ENCODE peak calls at places on chromosomes 1 and 21, in five cellular contexts. One of them, this sample, is unnamed.

GRCh38 chr1:170593612-170594011 is 61.6 kb downstream of the GORAB start:
- DNase-seq in IMR-90: no peak
- DNase-seq in stomach: no peak
- DNase-seq in tibial nerve: no peak
- DNase-seq in suprapubic skin: no peak
- DNase-seq in this sample: no peak

GRCh38 chr1:244861683-244862082 is 2.7 kb downstream of the HNRNPU start:
- DNase-seq in IMR-90: no peak
- DNase-seq in stomach: no peak
- DNase-seq in tibial nerve: no peak
- DNase-seq in suprapubic skin: no peak
- DNase-seq in this sample: no peak

GRCh38 chr1:247077768-247078314 is 770 bp downstream of the ZNF670 start:
- DNase-seq in IMR-90: peak
- DNase-seq in stomach: no peak
- DNase-seq in tibial nerve: no peak
- DNase-seq in suprapubic skin: no peak
- DNase-seq in this sample: no peak

GRCh38 chr1:94456736-94457135 is 38.5 kb downstream of the ABCD3 start:
- DNase-seq in IMR-90: peak
- DNase-seq in stomach: no peak
- DNase-seq in tibial nerve: no peak
- DNase-seq in suprapubic skin: no peak
- DNase-seq in this sample: no peak

GRCh38 chr1:56378376-56379070 is 200.8 kb downstream of the PLPP3 start:
- DNase-seq in IMR-90: no peak
- DNase-seq in stomach: no peak
- DNase-seq in tibial nerve: no peak
- DNase-seq in suprapubic skin: no peak
- DNase-seq in this sample: no peak

GRCh38 chr1:155982106-155982505 is 3.8 kb upstream of the ARHGEF2 start:
- DNase-seq in IMR-90: no peak
- DNase-seq in stomach: no peak
- DNase-seq in tibial nerve: no peak
- DNase-seq in suprapubic skin: no peak
- DNase-seq in this sample: no peak

GRCh38 chr1:163897401-163898169 is 575.8 kb downstream of the NUF2 start:
- DNase-seq in IMR-90: peak
- DNase-seq in stomach: no peak
- DNase-seq in tibial nerve: no peak
- DNase-seq in suprapubic skin: peak
- DNase-seq in this sample: no peak

GRCh38 chr21:45001134-45002095 is 61.6 kb downstream of the SLX9 start:
- DNase-seq in IMR-90: peak
- DNase-seq in stomach: peak
- DNase-seq in tibial nerve: no peak
- DNase-seq in suprapubic skin: peak
- DNase-seq in this sample: no peak

GRCh38 chr1:11952455-11953109 is 18.1 kb downstream of the PLOD1 start:
- DNase-seq in IMR-90: no peak
- DNase-seq in stomach: no peak
- DNase-seq in tibial nerve: no peak
- DNase-seq in suprapubic skin: no peak
- DNase-seq in this sample: no peak

GRCh38 chr1:173914366-173914871 is 2.7 kb downstream of the SERPINC1 start:
- DNase-seq in IMR-90: peak
- DNase-seq in stomach: peak
- DNase-seq in tibial nerve: no peak
- DNase-seq in suprapubic skin: no peak
- DNase-seq in this sample: no peak

GRCh38 chr1:116738673-116739370 is 15.4 kb upstream of the CD2 start:
- DNase-seq in IMR-90: no peak
- DNase-seq in stomach: no peak
- DNase-seq in tibial nerve: no peak
- DNase-seq in suprapubic skin: no peak
- DNase-seq in this sample: no peak

GRCh38 chr1:225653463-225654276 is 747 bp upstream of the ENAH start:
- DNase-seq in IMR-90: peak
- DNase-seq in stomach: peak
- DNase-seq in tibial nerve: peak
- DNase-seq in suprapubic skin: peak
- DNase-seq in this sample: no peak

GRCh38 chr1:30358510-30358909 is 364.9 kb downstream of the MATN1 start:
- DNase-seq in IMR-90: no peak
- DNase-seq in stomach: no peak
- DNase-seq in tibial nerve: no peak
- DNase-seq in suprapubic skin: no peak
- DNase-seq in this sample: no peak

GRCh38 chr1:229342305-229342901 is 444 bp downstream of the CCSAP start:
- DNase-seq in IMR-90: peak
- DNase-seq in stomach: peak
- DNase-seq in tibial nerve: peak
- DNase-seq in suprapubic skin: peak
- DNase-seq in this sample: peak

GRCh38 chr1:33163621-33164071 is 18.2 kb downstream of the TRIM62 start:
- DNase-seq in IMR-90: peak
- DNase-seq in stomach: no peak
- DNase-seq in tibial nerve: no peak
- DNase-seq in suprapubic skin: no peak
- DNase-seq in this sample: no peak

GRCh38 chr1:165443539-165444289 is 1.2 kb downstream of the RXRG start:
- DNase-seq in IMR-90: no peak
- DNase-seq in stomach: no peak
- DNase-seq in tibial nerve: no peak
- DNase-seq in suprapubic skin: no peak
- DNase-seq in this sample: no peak

GRCh38 chr1:170729608-170730378 is 65.9 kb downstream of the PRRX1 start:
- DNase-seq in IMR-90: peak
- DNase-seq in stomach: no peak
- DNase-seq in tibial nerve: no peak
- DNase-seq in suprapubic skin: no peak
- DNase-seq in this sample: no peak

GRCh38 chr1:119968068-119968492 is 71.8 kb upstream of the ADAM30 start:
- DNase-seq in IMR-90: peak
- DNase-seq in stomach: peak
- DNase-seq in tibial nerve: peak
- DNase-seq in suprapubic skin: no peak
- DNase-seq in this sample: no peak

GRCh38 chr1:222283147-222283768 is 264.6 kb downstream of the HHIPL2 start:
- DNase-seq in IMR-90: peak
- DNase-seq in stomach: no peak
- DNase-seq in tibial nerve: no peak
- DNase-seq in suprapubic skin: no peak
- DNase-seq in this sample: no peak

GRCh38 chr1:232769718-232770117 is 35.5 kb upstream of the MAP10 start:
- DNase-seq in IMR-90: no peak
- DNase-seq in stomach: no peak
- DNase-seq in tibial nerve: no peak
- DNase-seq in suprapubic skin: no peak
- DNase-seq in this sample: no peak

GRCh38 chr1:244050835-244051444 is at the start of gene ZBTB18:
- DNase-seq in IMR-90: peak
- DNase-seq in stomach: no peak
- DNase-seq in tibial nerve: no peak
- DNase-seq in suprapubic skin: no peak
- DNase-seq in this sample: no peak

DNA sequence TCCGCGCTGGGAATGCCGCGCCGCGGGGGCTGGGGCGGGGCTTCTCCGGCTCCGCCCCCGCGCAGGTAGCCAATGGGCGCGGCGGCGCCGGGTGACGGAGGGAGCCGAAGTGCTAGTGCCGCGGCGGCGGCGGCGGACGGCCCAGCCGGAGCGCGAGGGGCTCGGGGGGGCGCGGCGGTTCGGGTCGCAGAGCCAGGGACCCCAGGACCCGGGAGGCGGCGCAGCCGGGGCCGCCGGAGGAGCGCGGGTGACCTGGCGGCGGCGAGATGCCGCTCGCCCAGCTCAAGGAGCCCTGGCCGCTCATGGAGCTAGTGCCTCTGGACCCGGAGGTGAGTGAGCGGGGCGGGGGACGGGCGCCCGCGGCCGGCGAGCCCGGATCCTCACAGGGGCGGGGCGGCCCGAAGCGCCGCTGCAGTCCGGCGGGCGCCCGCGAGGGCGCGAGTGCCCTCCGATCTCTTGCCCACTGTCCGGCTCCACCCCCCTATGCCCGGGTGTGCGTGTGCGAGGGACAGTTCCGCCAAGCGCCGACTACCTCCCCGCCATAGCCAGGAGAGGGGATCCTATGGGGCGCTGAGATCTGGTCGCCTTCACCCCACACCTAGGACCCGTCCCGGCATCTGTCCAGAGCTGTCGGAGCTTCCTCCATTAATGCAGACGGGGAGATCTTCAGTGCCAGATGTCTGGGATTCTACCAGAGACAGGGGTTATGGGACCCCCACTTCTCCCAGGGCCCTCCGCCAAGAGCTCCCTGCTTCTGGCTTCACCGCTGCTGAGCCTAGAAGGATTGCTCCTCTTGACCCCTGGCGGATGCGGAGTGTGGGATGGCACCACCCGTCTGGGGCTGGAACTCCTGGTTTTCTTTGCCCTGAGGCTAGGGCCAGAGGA is at the start of gene RPS6KA1:
- DNase-seq in IMR-90: peak
- DNase-seq in stomach: peak
- DNase-seq in tibial nerve: no peak
- DNase-seq in suprapubic skin: no peak
- DNase-seq in this sample: no peak
- TF ChIP-seq POLR2A in IMR-90: no peak
- TF ChIP-seq POLR2A in stomach: no peak
- TF ChIP-seq POLR2A in tibial nerve: peak
- TF ChIP-seq POLR2A in suprapubic skin: no peak
- TF ChIP-seq POLR2A in this sample: peak

GRCh38 chr1:153612755-153613331 is at the start of gene S100A16:
- DNase-seq in IMR-90: peak
- DNase-seq in stomach: peak
- DNase-seq in tibial nerve: peak
- DNase-seq in suprapubic skin: peak
- DNase-seq in this sample: no peak
- TF ChIP-seq POLR2A in IMR-90: peak
- TF ChIP-seq POLR2A in stomach: no peak
- TF ChIP-seq POLR2A in tibial nerve: peak
- TF ChIP-seq POLR2A in suprapubic skin: no peak
- TF ChIP-seq POLR2A in this sample: peak

GRCh38 chr1:109989656-109990653 is 5.4 kb downstream of the AHCYL1 start:
- DNase-seq in IMR-90: no peak
- DNase-seq in stomach: no peak
- DNase-seq in tibial nerve: no peak
- DNase-seq in suprapubic skin: no peak
- DNase-seq in this sample: no peak
- TF ChIP-seq POLR2A in IMR-90: no peak
- TF ChIP-seq POLR2A in stomach: no peak
- TF ChIP-seq POLR2A in tibial nerve: no peak
- TF ChIP-seq POLR2A in suprapubic skin: no peak
- TF ChIP-seq POLR2A in this sample: no peak

GRCh38 chr1:150974580-150975478 is at the start of gene CERS2:
- DNase-seq in IMR-90: peak
- DNase-seq in stomach: peak
- DNase-seq in tibial nerve: peak
- DNase-seq in suprapubic skin: peak
- DNase-seq in this sample: peak
- TF ChIP-seq POLR2A in IMR-90: peak
- TF ChIP-seq POLR2A in stomach: no peak
- TF ChIP-seq POLR2A in tibial nerve: peak
- TF ChIP-seq POLR2A in suprapubic skin: no peak
- TF ChIP-seq POLR2A in this sample: peak

DNA sequence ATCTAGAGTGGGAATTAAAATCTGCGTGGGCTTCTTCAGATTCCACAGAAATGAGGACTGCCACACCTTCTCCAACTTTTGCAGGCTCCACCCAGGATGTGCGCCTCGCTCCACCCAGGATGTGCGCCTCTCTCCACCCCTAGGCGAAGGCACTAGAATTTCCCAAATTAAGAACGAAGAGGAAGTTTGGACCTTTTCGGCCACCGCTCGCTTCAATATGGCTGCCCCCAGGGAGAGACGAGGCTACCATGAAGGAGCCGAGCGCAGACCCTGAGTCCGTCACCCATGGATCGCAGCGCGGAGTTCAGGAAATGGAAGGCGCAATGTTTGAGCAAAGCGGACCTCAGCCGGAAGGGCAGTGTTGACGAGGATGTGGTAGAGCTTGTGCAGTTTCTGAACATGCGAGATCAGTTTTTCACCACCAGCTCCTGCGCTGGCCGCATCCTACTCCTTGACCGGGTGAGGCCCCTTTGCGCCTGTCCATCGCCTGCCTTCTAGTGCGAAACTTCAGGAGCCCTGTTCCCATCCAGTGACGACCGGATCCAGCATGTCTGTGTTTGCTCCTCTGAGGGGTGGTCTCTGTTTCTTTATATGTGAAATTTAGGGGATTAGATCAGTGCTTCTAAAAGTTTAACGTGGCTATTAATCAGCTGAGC is at the start of the genes CRYZ and TYW3:
- DNase-seq in IMR-90: peak
- DNase-seq in stomach: peak
- DNase-seq in tibial nerve: peak
- DNase-seq in suprapubic skin: peak
- DNase-seq in this sample: peak
- TF ChIP-seq POLR2A in IMR-90: peak
- TF ChIP-seq POLR2A in stomach: no peak
- TF ChIP-seq POLR2A in tibial nerve: peak
- TF ChIP-seq POLR2A in suprapubic skin: no peak
- TF ChIP-seq POLR2A in this sample: no peak